ENCODE peak calls at places on chromosomes 2 and 18, in nine cellular contexts. B is nephron progenitor cell, W is sigmoid colon, G is A549, V is A673, Q is right lobe of liver, R is transverse colon, I is dorsolateral prefrontal cortex, J is gastrocnemius medialis. C is an unnamed sample.

GRCh38 chr2:134225173-134225572 is 28.7 kb upstream of the MGAT5 start:
- DNase-seq in B (no peak), W (no peak), G (no peak), V (no peak), Q (no peak), R (no peak), I (no peak), J (no peak), C (no peak)

GRCh38 chr2:44778221-44778654 is 163.3 kb upstream of the SIX3 start:
- DNase-seq in B (peak), W (no peak), G (no peak), V (peak), Q (no peak), R (no peak), I (no peak), J (no peak), C (no peak)

GRCh38 chr2:24917086-24917485 is 3.0 kb downstream of the ADCY3 start:
- DNase-seq in B (no peak), W (no peak), G (no peak), V (no peak), Q (no peak), R (no peak), I (no peak), J (no peak), C (no peak)

GRCh38 chr2:222439692-222440091 is 15.3 kb downstream of the SGPP2 start:
- DNase-seq in B (no peak), W (no peak), G (no peak), V (no peak), Q (no peak), R (no peak), I (no peak), J (no peak), C (no peak)

GRCh38 chr2:182915369-182916326 is 49.2 kb upstream of the FRZB start:
- DNase-seq in B (no peak), W (no peak), G (peak), V (peak), Q (no peak), R (no peak), I (no peak), J (peak), C (no peak)

GRCh38 chr18:79493801-79494211 is 98.1 kb downstream of the NFATC1 start:
- DNase-seq in B (no peak), W (peak), G (no peak), V (no peak), Q (peak), R (no peak), I (peak), J (no peak), C (no peak)

GRCh38 chr18:32366586-32367538 is 103.8 kb downstream of the GAREM1 start:
- DNase-seq in B (no peak), W (no peak), G (no peak), V (peak), Q (no peak), R (no peak), I (no peak), J (no peak), C (no peak)

GRCh38 chr2:95024960-95025405 is 525 bp upstream of the MAL start:
- DNase-seq in B (peak), W (no peak), G (no peak), V (no peak), Q (no peak), R (no peak), I (no peak), J (no peak), C (no peak)

GRCh38 chr2:54471221-54471711 is 15.1 kb downstream of the SPTBN1 start:
- DNase-seq in B (no peak), W (no peak), G (peak), V (peak), Q (no peak), R (no peak), I (no peak), J (no peak), C (no peak)

GRCh38 chr18:44668280-44668975 is 12.3 kb upstream of the SETBP1 start:
- DNase-seq in B (no peak), W (no peak), G (no peak), V (no peak), Q (no peak), R (no peak), I (no peak), J (no peak), C (no peak)

GRCh38 chr2:54687595-54688152 is 35.8 kb upstream of the EML6 start:
- DNase-seq in B (no peak), W (no peak), G (no peak), V (no peak), Q (no peak), R (no peak), I (no peak), J (no peak), C (no peak)

GRCh38 chr2:63050186-63050915 is at the start of gene OTX1:
- DNase-seq in B (peak), W (peak), G (peak), V (peak), Q (peak), R (peak), I (no peak), J (no peak), C (peak)

GRCh38 chr2:215428060-215428910 is 7.6 kb downstream of the FN1 start:
- DNase-seq in B (no peak), W (no peak), G (no peak), V (no peak), Q (no peak), R (no peak), I (no peak), J (no peak), C (no peak)

DNA sequence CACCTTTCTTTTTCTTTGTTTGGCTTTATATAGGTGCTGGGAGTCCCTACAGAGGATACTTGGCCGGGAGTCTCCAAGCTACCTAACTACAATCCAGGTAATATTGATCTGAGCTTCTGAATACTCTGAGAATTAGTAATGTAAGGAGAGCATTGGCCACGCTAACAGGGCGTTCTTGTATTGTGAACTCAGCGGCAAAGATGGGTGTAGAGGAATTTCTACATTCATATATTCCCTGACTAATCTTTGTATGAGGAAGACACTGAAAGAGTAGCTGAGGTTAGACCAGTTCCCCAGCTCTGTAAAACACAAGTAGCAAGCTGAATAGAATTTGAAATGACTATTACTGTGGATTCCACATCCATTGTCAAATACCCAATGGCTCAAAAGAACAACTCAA is 48.5 kb downstream of the CDK15 start:
- DNase-seq in B (no peak), W (no peak), G (no peak), V (no peak), Q (no peak), R (no peak), I (no peak), J (no peak), C (no peak)
- TF ChIP-seq CTCF in B (no peak), W (no peak), G (no peak), V (no peak), Q (no peak), R (no peak), I (no peak), J (no peak), C (no peak)

DNA sequence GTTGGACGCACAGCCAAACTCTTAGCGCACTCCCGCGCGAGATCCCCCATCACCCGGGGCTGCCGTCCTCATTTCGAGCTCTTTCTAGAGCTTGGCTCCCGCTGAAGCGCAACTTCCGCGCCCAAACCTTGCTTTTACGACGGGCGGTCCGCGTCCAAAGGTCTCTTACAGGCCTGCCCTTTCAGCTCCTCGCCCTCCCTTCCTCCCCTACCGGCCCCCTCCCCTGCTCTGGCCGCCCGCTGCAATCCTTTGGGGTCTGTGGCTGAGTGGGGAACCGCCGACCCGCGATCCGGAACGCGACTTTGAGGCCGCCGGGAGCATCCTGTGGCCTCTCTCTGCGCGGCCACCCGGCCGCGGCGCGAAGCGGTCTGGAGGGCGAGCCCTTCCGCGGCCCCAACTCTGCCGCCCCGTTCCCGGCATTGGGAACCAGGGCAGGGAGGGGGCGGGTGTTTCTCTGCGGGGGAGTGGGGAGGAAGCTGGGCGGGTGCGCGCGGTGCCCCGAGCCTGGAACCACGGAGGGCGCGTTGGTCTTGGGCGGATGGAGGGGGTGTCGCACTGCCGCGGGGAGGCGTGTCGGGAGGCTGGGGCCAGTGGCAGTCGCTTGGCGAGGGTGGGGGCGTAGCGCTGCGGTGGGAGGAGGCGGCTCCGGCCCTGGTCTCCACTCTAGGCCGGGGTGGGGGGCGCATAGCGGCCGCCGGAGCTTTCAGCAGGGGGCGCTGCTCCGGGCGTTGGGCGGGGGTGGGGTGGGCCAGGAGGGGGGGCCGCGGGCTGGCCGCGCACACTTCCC is at the start of gene GDF7:
- DNase-seq in B (peak), W (no peak), G (peak), V (no peak), Q (peak), R (peak), I (no peak), J (no peak), C (no peak)
- TF ChIP-seq CTCF in B (no peak), W (no peak), G (peak), V (peak), Q (peak), R (no peak), I (peak), J (no peak), C (no peak)

GRCh38 chr2:135819211-135819610 is 17.8 kb downstream of the LCT start:
- DNase-seq in B (no peak), W (no peak), G (peak), V (peak), Q (no peak), R (peak), I (no peak), J (no peak), C (no peak)
- TF ChIP-seq CTCF in B (peak), W (no peak), G (peak), V (peak), Q (no peak), R (peak), I (no peak), J (no peak), C (peak)

DNA sequence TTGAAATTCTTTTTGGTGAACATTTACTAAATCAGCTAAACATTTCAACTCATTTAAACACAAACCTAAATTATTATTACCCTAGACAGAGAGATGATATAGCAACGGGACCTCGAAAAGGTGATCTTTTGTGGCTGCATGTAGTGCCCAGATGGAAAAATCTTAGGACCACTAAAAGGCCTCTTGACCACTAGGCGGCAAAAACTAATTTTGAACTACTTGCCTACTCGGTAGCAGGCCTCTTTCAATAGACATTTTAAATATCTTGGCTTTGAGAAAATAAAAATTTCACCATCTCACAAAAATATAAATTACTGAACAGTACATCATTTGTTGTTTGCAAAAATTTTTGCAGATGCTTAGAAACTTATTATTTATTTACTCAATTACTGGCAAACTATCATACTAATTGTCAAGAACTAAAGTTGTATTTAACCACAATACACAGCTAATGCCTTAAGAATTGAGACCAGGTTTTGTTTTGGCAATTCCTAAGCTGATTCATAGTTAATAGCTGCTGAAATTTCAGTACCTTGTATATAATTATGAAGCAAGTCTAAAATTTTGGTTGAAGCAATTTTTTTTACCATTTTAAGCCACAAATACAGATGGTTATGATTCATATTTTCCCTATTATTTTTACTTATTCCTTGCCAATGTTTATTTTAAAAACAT is 9.4 kb downstream of the COL3A1 start:
- DNase-seq in B (no peak), W (no peak), G (no peak), V (no peak), Q (no peak), R (no peak), I (no peak), J (no peak), C (no peak)
- TF ChIP-seq CTCF in B (peak), W (peak), G (no peak), V (peak), Q (no peak), R (peak), I (no peak), J (no peak), C (peak)

DNA sequence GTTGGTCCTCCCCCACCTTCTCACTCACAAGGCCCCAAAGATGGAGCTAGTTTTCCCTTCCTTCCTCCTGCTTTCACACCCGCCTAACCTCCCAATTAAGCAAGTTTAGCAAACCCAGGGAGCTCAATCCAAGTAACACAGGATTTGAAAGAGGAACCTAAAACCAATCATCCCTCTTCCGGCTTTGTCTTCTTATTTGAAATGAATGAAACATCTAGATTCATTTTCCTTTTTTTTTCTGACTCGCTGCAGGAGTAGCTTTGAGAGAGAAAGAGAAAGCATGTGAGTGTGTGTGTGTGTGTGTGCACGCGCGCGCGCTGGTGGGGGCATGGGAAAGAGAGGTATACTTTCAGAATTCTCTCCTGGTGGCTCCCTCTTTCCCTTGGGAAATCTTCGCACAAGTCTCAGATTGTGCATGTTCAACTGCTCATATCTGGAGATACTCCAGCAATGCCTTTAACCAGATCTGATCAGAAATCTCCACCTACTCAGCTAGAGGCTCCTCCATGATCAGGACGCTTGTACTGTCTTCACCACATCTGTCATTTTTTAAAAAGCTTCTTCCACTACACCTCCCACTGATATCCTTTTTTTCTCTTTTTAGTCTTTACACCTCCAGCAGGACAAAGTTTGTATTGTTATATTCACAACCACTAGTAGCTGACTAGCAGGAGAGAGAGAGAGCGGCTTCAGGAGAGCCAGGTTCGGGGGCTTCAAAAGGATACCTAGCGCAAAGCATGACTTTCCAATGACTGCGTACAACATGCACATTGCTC is 1.6 kb downstream of the SLC8A1 start:
- DNase-seq in B (no peak), W (peak), G (no peak), V (no peak), Q (no peak), R (no peak), I (no peak), J (no peak), C (no peak)
- TF ChIP-seq CTCF in B (no peak), W (peak), G (no peak), V (no peak), Q (no peak), R (no peak), I (no peak), J (no peak), C (no peak)

DNA sequence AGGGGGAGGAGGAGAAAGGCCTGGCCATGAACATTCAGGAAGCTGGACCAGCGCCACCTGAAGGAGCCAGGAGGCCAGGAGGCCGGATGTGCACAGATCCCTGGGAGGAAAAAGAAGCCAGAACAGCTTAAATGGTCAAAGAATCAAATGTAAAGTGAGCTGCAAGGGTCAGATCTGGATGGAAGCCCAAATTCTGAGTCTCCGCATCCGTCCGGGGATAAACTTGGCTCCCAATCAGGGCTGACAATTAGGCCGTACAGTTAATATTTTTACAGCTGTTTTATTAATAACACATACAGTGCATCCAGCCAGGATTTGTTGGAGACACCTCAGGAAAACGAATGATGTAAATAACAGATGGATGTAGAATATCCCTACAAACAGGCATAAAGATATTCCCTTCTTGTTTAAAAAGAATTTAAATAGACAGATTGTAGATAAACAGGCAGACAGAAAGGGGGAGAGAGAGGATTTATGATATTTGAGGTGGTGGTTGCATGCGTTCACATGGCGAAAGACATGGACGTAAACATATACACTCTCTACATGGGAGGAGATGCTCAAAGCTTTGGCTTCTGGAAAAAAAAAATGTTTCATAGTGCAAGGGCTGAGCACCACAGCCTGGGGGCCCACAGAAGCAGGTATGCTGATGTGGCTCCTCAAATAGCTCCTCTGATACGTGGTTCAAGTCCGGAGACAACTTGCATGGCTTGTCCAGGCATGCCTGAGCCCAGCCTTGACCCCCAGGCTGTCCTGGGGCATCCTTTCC is 495.3 kb upstream of the TCF4 start:
- DNase-seq in B (no peak), W (no peak), G (no peak), V (no peak), Q (no peak), R (no peak), I (no peak), J (peak), C (no peak)
- TF ChIP-seq CTCF in B (no peak), W (no peak), G (no peak), V (no peak), Q (no peak), R (no peak), I (no peak), J (no peak), C (no peak)

DNA sequence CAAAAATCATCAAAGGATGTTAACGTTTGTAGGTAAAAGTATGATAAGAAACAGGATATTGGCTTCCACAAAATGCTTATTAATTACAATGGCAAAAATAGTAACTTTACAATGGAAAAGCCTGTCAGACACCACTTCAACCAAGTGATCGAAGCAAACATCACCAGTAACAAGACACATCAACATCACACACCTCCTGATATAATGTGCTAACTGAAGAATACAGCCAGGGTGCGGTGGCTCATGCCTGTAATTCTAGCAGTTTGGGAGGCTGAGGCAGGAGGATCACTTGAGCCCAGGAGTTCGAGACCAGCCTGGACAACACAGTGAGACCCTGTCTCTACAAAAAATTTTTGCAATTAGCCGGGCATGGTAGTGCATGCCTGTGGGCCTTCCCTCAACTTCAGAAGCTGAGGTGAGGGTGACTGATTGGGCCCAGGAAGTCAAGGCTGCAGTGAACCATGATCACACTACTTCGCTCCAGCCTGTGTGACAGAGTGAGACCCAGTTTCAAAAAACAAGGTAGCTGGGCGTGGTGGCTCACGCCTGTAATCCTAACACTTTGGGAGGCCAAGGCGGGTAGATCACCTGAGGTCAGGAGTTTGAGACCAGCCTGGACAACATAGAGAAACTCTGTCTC is 15.0 kb downstream of the MGAT4A start:
- DNase-seq in B (no peak), W (no peak), G (no peak), V (no peak), Q (no peak), R (no peak), I (no peak), J (no peak), C (no peak)
- TF ChIP-seq CTCF in B (no peak), W (no peak), G (no peak), V (no peak), Q (no peak), R (no peak), I (no peak), J (no peak), C (no peak)

DNA sequence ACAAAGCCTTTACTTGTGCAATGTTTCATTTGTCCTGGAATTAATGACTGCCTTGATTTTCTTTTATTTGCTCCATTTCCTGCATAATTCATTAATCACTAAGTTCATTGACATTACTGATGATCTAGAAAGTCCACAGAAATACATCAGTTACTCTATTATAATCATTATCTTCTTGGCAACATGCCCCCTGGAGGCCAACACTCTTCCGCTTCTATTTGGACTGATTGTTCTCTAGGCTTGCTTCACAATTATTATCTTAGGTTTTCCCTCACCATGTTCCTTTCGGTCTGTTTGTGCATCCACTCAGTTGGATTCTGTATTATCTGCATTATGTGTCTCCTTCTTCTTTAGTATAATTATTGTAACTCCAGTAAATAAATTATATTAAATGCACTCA is 461.0 kb upstream of the CDH2 start:
- DNase-seq in B (no peak), W (no peak), G (no peak), V (peak), Q (no peak), R (no peak), I (no peak), J (no peak), C (no peak)
- TF ChIP-seq CTCF in B (no peak), W (no peak), G (no peak), V (peak), Q (no peak), R (no peak), I (no peak), J (no peak), C (no peak)

DNA sequence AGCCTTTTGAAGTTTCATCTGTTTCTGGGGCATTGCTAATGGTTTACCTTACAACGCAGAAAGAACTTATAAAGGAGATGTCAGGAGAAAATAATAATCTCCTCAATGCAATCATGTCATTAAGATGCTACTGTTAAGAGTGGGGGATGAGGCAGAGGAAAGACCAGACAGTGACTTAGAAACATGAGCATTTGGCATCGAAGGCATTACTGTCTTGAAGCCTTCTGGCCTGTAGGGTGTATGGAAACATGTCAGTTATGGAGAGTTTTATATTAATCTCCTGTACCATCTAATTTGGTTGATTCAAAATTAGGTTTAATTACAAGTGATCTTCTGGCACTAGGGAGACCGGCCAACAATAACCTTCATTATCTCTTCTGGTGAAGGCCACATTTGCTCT is 32.5 kb downstream of the CDC42EP3 start:
- DNase-seq in B (no peak), W (no peak), G (no peak), V (no peak), Q (no peak), R (no peak), I (no peak), J (no peak), C (no peak)
- TF ChIP-seq CTCF in B (no peak), W (no peak), G (no peak), V (no peak), Q (no peak), R (no peak), I (no peak), J (no peak), C (no peak)